ENCODE peak calls at places on chromosomes 6 and 20, in six cellular contexts. N, J, E, M, O and W are unnamed samples.

GRCh38 chr6:90870561-90870960 is 283.7 kb upstream of the MAP3K7 start:
- DNase-seq in O (no peak), E (no peak), M (no peak), J (no peak), N (no peak), W (no peak)

GRCh38 chr6:110446405-110446804 is 30.0 kb downstream of the SLC22A16 start:
- DNase-seq in N (no peak), E (no peak), O (no peak), J (no peak), M (no peak), W (no peak)

GRCh38 chr6:133632206-133632605 is 256.7 kb upstream of the TCF21 start:
- DNase-seq in N (no peak), J (no peak), M (no peak), E (no peak), O (no peak), W (no peak)

GRCh38 chr6:37517411-37517812 is 17.7 kb upstream of the CCDC167 start:
- DNase-seq in J (no peak), M (no peak), O (no peak), N (no peak), E (no peak), W (no peak)

GRCh38 chr20:12237772-12238171 is 320.1 kb downstream of the BTBD3 start:
- DNase-seq in N (no peak), J (no peak), E (no peak), M (no peak), O (no peak), W (no peak)

GRCh38 chr20:3000852-3001523 is 42.4 kb upstream of the GNRH2 start:
- DNase-seq in N (no peak), J (no peak), E (no peak), M (peak; percentile 59), O (no peak), W (no peak)

GRCh38 chr6:68778356-68779020 is 143.4 kb downstream of the ADGRB3 start:
- DNase-seq in N (no peak), J (no peak), E (peak; percentile 11), O (peak; percentile 50), M (peak; percentile 76), W (no peak)

GRCh38 chr20:10982692-10983091 is 308.9 kb upstream of the JAG1 start:
- DNase-seq in J (no peak), E (peak; percentile 10), M (no peak), O (no peak), N (no peak), W (no peak)

GRCh38 chr6:113786168-113786567 is 71.0 kb upstream of the MARCKS start:
- DNase-seq in N (no peak), M (no peak), E (peak; percentile 29), J (no peak), O (no peak), W (no peak)

GRCh38 chr20:51525241-51526104 is 17.0 kb downstream of the NFATC2 start:
- DNase-seq in O (no peak), J (no peak), N (no peak), M (peak; percentile 66), E (no peak), W (no peak)

GRCh38 chr6:139531148-139531547 is 156.7 kb upstream of the CITED2 start:
- DNase-seq in O (no peak), E (no peak), J (no peak), M (peak; percentile 78), N (no peak), W (no peak)

GRCh38 chr6:142035890-142036289 is 96.8 kb upstream of the GJE1 start:
- DNase-seq in O (no peak), E (no peak), M (no peak), N (no peak), J (no peak), W (no peak)

GRCh38 chr6:31129130-31129529 is 8.9 kb upstream of the CDSN start:
- DNase-seq in M (no peak), N (no peak), O (no peak), J (no peak), E (no peak), W (no peak)

GRCh38 chr20:17845701-17846475 is 122.7 kb downstream of the SNX5 start:
- DNase-seq in M (no peak), N (no peak), O (no peak), E (peak; percentile 76), J (no peak), W (no peak)

GRCh38 chr6:116370717-116371383 is at the start of gene DSE:
- DNase-seq in J (peak; percentile 65), O (peak; percentile 90), E (no peak), N (no peak), M (peak; percentile 32), W (peak; percentile 71)

GRCh38 chr6:88262372-88262771 is 96.2 kb upstream of the CNR1 start:
- DNase-seq in N (no peak), O (no peak), M (no peak), J (no peak), E (no peak), W (no peak)

GRCh38 chr6:123062645-123063044 is 66.6 kb downstream of the CLVS2 start:
- DNase-seq in J (no peak), M (no peak), O (no peak), E (no peak), N (no peak), W (no peak)

GRCh38 chr6:6803180-6803978 is 214.9 kb downstream of the LY86 start:
- DNase-seq in E (no peak), N (no peak), J (peak; percentile 54), M (no peak), O (no peak), W (peak; percentile 67)

GRCh38 chr20:3218307-3218988 is 9.2 kb downstream of the ITPA start:
- DNase-seq in E (peak; percentile 75), N (no peak), J (peak; percentile 88), O (peak; percentile 98), M (peak; percentile 73), W (peak; percentile 84)

GRCh38 chr6:170405311-170405975 is 98.9 kb downstream of the FAM120B start:
- DNase-seq in J (no peak), E (no peak), O (no peak), N (no peak), M (no peak), W (no peak)

GRCh38 chr6:131646249-131646670 is 9.2 kb downstream of the ENPP3 start:
- DNase-seq in M (peak; percentile 88), O (no peak), N (no peak), E (no peak), J (no peak), W (no peak)
- TF ChIP-seq TAF1 in M (peak; percentile 31), O (no peak), N (no peak), E (no peak), J (no peak), W (no peak)

GRCh38 chr6:43768983-43769525 is 957 bp upstream of the VEGFA start:
- DNase-seq in E (no peak), O (no peak), M (no peak), N (no peak), J (no peak), W (no peak)

GRCh38 chr6:43770417-43771209 is 602 bp downstream of the VEGFA start:
- DNase-seq in J (peak; percentile 58), M (peak; percentile 87), N (no peak), E (peak; percentile 45), O (peak; percentile 84), W (no peak)

GRCh38 chr6:43771210-43771857 is 1.3 kb downstream of the VEGFA start:
- DNase-seq in O (peak; percentile 66), N (no peak), M (peak; percentile 82), E (peak; percentile 79), J (peak; percentile 58), W (peak; percentile 59)

GRCh38 chr6:43768506-43768860 is 1.5 kb upstream of the VEGFA start:
- DNase-seq in E (no peak), N (no peak), M (no peak), J (no peak), O (no peak), W (no peak)

DNA sequence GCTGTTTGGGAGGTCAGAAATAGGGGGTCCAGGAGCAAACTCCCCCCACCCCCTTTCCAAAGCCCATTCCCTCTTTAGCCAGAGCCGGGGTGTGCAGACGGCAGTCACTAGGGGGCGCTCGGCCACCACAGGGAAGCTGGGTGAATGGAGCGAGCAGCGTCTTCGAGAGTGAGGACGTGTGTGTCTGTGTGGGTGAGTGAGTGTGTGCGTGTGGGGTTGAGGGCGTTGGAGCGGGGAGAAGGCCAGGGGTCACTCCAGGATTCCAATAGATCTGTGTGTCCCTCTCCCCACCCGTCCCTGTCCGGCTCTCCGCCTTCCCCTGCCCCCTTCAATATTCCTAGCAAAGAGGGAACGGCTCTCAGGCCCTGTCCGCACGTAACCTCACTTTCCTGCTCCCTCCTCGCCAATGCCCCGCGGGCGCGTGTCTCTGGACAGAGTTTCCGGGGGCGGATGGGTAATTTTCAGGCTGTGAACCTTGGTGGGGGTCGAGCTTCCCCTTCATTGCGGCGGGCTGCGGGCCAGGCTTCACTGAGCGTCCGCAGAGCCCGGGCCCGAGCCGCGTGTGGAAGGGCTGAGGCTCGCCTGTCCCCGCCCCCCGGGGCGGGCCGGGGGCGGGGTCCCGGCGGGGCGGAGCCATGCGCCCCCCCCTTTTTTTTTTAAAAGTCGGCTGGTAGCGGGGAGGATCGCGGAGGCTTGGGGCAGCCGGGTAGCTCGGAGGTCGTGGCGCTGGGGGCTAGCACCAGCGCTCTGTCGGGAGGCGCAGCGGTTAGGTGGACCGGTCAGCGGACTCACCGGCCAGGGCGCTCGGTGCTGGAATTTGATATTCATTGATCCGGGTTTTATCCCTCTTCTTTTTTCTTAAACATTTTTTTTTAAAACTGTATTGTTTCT is at the start of gene VEGFA:
- DNase-seq in M (peak; percentile 94), N (peak; percentile 64), J (peak; percentile 96), E (peak; percentile 83), O (peak; percentile 97), W (peak; percentile 96)
- TF ChIP-seq POLR2A in M (peak; percentile 91), N (peak; percentile 90), J (peak; percentile 56), E (peak; percentile 91), O (no peak), W (peak; percentile 79)

GRCh38 chr6:8859501-8859900 is 424.2 kb upstream of the SLC35B3 start:
- DNase-seq in J (no peak), E (no peak), M (no peak), N (no peak), O (no peak), W (no peak)
- TF ChIP-seq TAF1 in J (no peak), E (no peak), M (no peak), N (no peak), O (no peak), W (no peak)

GRCh38 chr6:49570474-49571079 is 20.1 kb downstream of the C6orf141 start:
- DNase-seq in J (no peak), M (peak; percentile 29), O (no peak), N (no peak), E (peak; percentile 37), W (no peak)

GRCh38 chr6:49564552-49564951 is 14.1 kb downstream of the C6orf141 start:
- DNase-seq in N (no peak), O (no peak), J (no peak), M (no peak), E (peak; percentile 21), W (no peak)

GRCh38 chr6:49565261-49565660 is 14.8 kb downstream of the C6orf141 start:
- DNase-seq in J (no peak), E (no peak), M (no peak), N (no peak), O (no peak), W (no peak)

GRCh38 chr6:49563006-49563886 is 12.8 kb downstream of the C6orf141 start:
- DNase-seq in J (no peak), E (no peak), M (peak; percentile 41), N (no peak), O (no peak), W (no peak)

DNA sequence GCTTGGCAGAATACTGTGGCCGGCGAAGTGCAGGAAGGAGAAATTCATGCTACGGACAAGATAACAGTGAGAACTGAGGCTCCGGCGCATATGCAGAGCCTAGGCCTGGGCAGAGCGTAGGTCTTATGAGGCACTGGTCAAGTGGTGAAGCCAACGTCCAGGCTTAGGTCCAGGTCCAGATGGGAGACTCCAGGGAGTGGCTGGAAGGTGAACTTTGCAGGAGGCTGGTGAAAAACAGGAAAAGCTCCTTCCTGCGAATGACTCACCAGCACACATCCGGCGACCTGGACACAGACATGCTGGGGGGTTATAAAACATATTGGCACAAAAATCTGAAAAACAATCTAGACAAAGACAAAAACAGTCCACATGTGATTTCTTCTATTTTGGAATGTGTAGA is 15.4 kb downstream of the C6orf141 start:
- DNase-seq in E (peak; percentile 46), M (no peak), J (no peak), N (no peak), O (no peak), W (no peak)
- TF ChIP-seq POLR2A in E (no peak), M (no peak), J (no peak), N (no peak), O (no peak), W (no peak)